ENCODE peak calls at places on chromosomes 2 and 18, in ten cellular contexts. P is RWPE1, U is endothelial cell of umbilical vein, W is cardiac muscle cell, C is tibial artery, Z is upper lobe of right lung, O is MM.1S, D is AG09309, F is type B pancreatic cell, B is epithelial cell of esophagus. S is an unnamed sample.

GRCh38 chr18:42412896-42413295 is 457.9 kb downstream of the PIK3C3 start:
- DNase-seq in O (no peak), P (peak; percentile 0), C (no peak), F (no peak), Z (no peak), U (no peak), B (no peak), W (peak; percentile 46), D (no peak), S (no peak)

GRCh38 chr2:74845217-74845751 is 11.4 kb downstream of the HK2 start:
- DNase-seq in O (no peak), Z (peak; percentile 91), U (peak; percentile 94), P (peak; percentile 90), F (no peak), C (peak; percentile 84), W (peak; percentile 85), B (peak; percentile 99), D (peak; percentile 70), S (peak; percentile 96)

GRCh38 chr2:159010340-159010739 is 41.9 kb downstream of the TANC1 start:
- DNase-seq in Z (no peak), D (no peak), O (no peak), B (peak; percentile 54), C (no peak), P (no peak), W (peak; percentile 63), U (peak; percentile 52), F (no peak), S (no peak)

GRCh38 chr2:9240745-9241144 is 34.1 kb downstream of the ASAP2 start:
- DNase-seq in U (no peak), B (peak; percentile 84), W (no peak), O (no peak), P (peak; percentile 67), C (no peak), F (no peak), D (no peak), Z (no peak), S (no peak)

GRCh38 chr2:63050186-63050915 is at the start of gene OTX1:
- DNase-seq in O (peak; percentile 84), B (peak; percentile 93), Z (peak; percentile 83), F (peak; percentile 86), P (peak; percentile 96), D (no peak), C (no peak), U (peak; percentile 39), W (no peak), S (no peak)

GRCh38 chr2:150023044-150023443 is 435.5 kb upstream of the MMADHC start:
- DNase-seq in U (no peak), P (no peak), C (no peak), D (no peak), W (no peak), O (no peak), Z (no peak), B (no peak), F (no peak), S (no peak)

GRCh38 chr2:23602113-23602512 is 217.1 kb downstream of the KLHL29 start:
- DNase-seq in D (no peak), W (peak; percentile 65), O (no peak), P (peak; percentile 83), Z (no peak), F (no peak), U (no peak), C (peak; percentile 75), B (peak; percentile 73), S (no peak)

GRCh38 chr2:240584486-240585031 is 2.0 kb upstream of the CAPN10 start:
- DNase-seq in P (no peak), U (no peak), O (peak; percentile 97), C (no peak), W (peak; percentile 79), F (no peak), D (no peak), Z (peak; percentile 46), B (peak; percentile 54), S (peak; percentile 68)

GRCh38 chr2:172261292-172261691 is 158.6 kb upstream of the DLX2 start:
- DNase-seq in D (no peak), W (no peak), P (peak; percentile 93), F (no peak), C (no peak), O (no peak), U (no peak), Z (no peak), B (peak; percentile 93), S (no peak)

GRCh38 chr2:182554950-182555349 is 128.1 kb upstream of the PDE1A start:
- DNase-seq in Z (no peak), B (no peak), P (no peak), W (no peak), F (no peak), O (no peak), C (no peak), D (no peak), U (no peak), S (no peak)

GRCh38 chr18:22324191-22325131 is 93.3 kb downstream of the CTAGE1 start:
- DNase-seq in B (peak; percentile 46), F (no peak), C (peak; percentile 52), D (no peak), U (peak; percentile 72), W (peak; percentile 81), Z (peak; percentile 85), P (no peak), O (no peak), S (no peak)

GRCh38 chr2:208356846-208357574 is 49.6 kb upstream of the PTH2R start:
- DNase-seq in P (no peak), F (no peak), B (no peak), U (no peak), O (no peak), C (no peak), W (no peak), D (no peak), Z (no peak), S (no peak)

GRCh38 chr18:29164020-29164706 is 987.2 kb upstream of the CDH2 start:
- DNase-seq in P (peak; percentile 78), D (peak; percentile 90), U (peak; percentile 91), O (no peak), C (no peak), F (no peak), B (peak; percentile 87), W (peak; percentile 93), Z (no peak), S (no peak)

GRCh38 chr2:201907128-201907886 is 101.0 kb downstream of the CDK15 start:
- DNase-seq in P (no peak), W (peak; percentile 20), B (no peak), C (no peak), D (no peak), F (no peak), U (no peak), Z (no peak), O (no peak), S (no peak)

GRCh38 chr2:163077241-163077640 is 238.7 kb upstream of the KCNH7 start:
- DNase-seq in O (no peak), Z (no peak), W (no peak), U (no peak), P (no peak), F (no peak), B (no peak), D (no peak), C (no peak), S (no peak)

GRCh38 chr2:236798491-236798890 is 228.9 kb downstream of the ACKR3 start:
- DNase-seq in Z (no peak), P (no peak), U (no peak), F (no peak), W (no peak), B (no peak), C (no peak), D (no peak), O (no peak), S (no peak)

GRCh38 chr2:174158003-174158402 is 90.3 kb downstream of the OLA1 start:
- DNase-seq in D (no peak), P (peak; percentile 25), C (no peak), U (peak; percentile 29), B (peak; percentile 63), O (peak; percentile 58), W (peak; percentile 52), F (no peak), Z (no peak), S (no peak)

GRCh38 chr2:233258211-233258610 is 6.7 kb downstream of the ATG16L1 start:
- DNase-seq in P (no peak), Z (no peak), U (no peak), W (no peak), C (no peak), F (no peak), O (no peak), B (no peak), D (no peak), S (no peak)

GRCh38 chr2:181073896-181074295 is 93.5 kb downstream of the UBE2E3 start:
- DNase-seq in C (no peak), D (peak; percentile 4), B (no peak), Z (no peak), U (no peak), O (no peak), W (peak; percentile 47), P (no peak), F (no peak), S (no peak)

GRCh38 chr2:231604685-231605606 is 12.3 kb downstream of the TEX44 start:
- DNase-seq in P (peak; percentile 97), F (peak; percentile 98), B (peak; percentile 93), O (peak; percentile 97), U (peak; percentile 98), Z (peak; percentile 100), C (peak; percentile 99), W (peak; percentile 99), D (peak; percentile 85), S (peak; percentile 99)
- TF ChIP-seq CTCF in P (no peak), F (no peak), B (no peak), O (no peak), U (no peak), Z (no peak), C (no peak), W (no peak), D (no peak), S (no peak)

GRCh38 chr2:128611421-128612320 is 293.0 kb upstream of the HS6ST1 start:
- DNase-seq in P (no peak), D (no peak), F (no peak), Z (peak; percentile 54), O (no peak), C (no peak), U (no peak), B (no peak), W (no peak), S (peak; percentile 36)
- TF ChIP-seq CTCF in P (no peak), D (no peak), F (no peak), Z (no peak), O (no peak), C (no peak), U (no peak), B (no peak), W (no peak), S (no peak)

DNA sequence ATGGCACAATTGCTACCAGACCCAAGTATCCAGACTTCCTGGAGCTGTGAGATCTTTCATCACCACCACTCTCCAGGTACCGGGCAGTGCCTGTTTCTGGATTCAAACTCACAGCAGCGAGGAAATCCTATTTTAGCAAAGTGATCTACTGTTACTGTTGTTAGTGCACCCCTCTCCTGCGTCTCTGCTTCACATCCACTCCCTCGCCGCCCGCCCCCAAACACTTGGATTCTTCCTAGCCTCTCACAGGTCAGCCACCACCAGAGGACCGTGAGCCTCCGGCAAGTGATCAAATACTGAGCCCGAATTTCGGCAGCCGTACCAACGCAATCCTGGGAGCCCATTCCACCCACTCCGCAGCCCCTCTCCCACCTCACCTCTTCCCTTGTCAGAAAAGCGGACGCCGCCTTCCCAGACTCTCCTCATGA is 519 bp downstream of the METTL4 start:
- DNase-seq in C (peak; percentile 76), D (no peak), Z (peak; percentile 87), B (peak; percentile 71), U (no peak), O (peak; percentile 73), W (peak; percentile 82), F (peak; percentile 75), P (peak; percentile 68), S (peak; percentile 71)
- TF ChIP-seq CTCF in C (no peak), D (peak; percentile 11), Z (peak; percentile 11), B (peak; percentile 17), U (no peak), O (no peak), W (no peak), F (no peak), P (no peak), S (peak; percentile 9)

GRCh38 chr2:68776124-68776523 is 41.5 kb downstream of the ARHGAP25 start:
- DNase-seq in W (no peak), C (no peak), P (no peak), F (no peak), B (no peak), D (no peak), O (peak; percentile 35), Z (no peak), U (no peak), S (no peak)
- TF ChIP-seq CTCF in W (peak; percentile 26), C (no peak), P (no peak), F (no peak), B (no peak), D (peak; percentile 16), O (peak; percentile 55), Z (no peak), U (peak; percentile 8), S (no peak)